ENCODE peak calls at places on chromosomes 11 and 22, in six cellular contexts. W is cardiac fibroblast, R is heart right ventricle, H is fibroblast of lung, F is neural progenitor cell, V is tibial nerve. C is an unnamed sample.

GRCh38 chr11:116836648-116837023 is 786 bp downstream of the APOA1 start:
- DNase-seq in W (no peak), R (no peak), H (no peak), F (no peak), V (no peak), C (no peak)

GRCh38 chr11:23570828-23571227 is 710.6 kb upstream of the CCDC179 start:
- DNase-seq in W (peak), R (no peak), H (peak), F (no peak), V (no peak), C (no peak)

GRCh38 chr11:94926271-94926625 is 47.1 kb downstream of the CWC15 start:
- DNase-seq in W (no peak), R (no peak), H (no peak), F (no peak), V (no peak), C (no peak)

GRCh38 chr11:19076744-19077589 is 16.4 kb upstream of the MRGPRX2 start:
- DNase-seq in W (peak), R (peak), H (peak), F (peak), V (no peak), C (peak)

GRCh38 chr11:86510674-86511073 is 136.0 kb downstream of the CCDC81 start:
- DNase-seq in W (no peak), R (no peak), H (no peak), F (no peak), V (no peak), C (no peak)

GRCh38 chr22:48464246-48464645 is 1363.4 kb downstream of the BRD1 start:
- DNase-seq in W (no peak), R (no peak), H (no peak), F (peak), V (no peak), C (no peak)

GRCh38 chr11:80718611-80719291 is 1277.9 kb upstream of the TENM4 start:
- DNase-seq in W (no peak), R (no peak), H (no peak), F (no peak), V (no peak), C (no peak)

GRCh38 chr22:43967069-43967468 is 11.8 kb downstream of the SAMM50 start:
- DNase-seq in W (no peak), R (no peak), H (no peak), F (no peak), V (no peak), C (no peak)

GRCh38 chr11:72041364-72042058 is 38.8 kb downstream of the NUMA1 start:
- DNase-seq in W (peak), R (peak), H (peak), F (peak), V (peak), C (peak)

GRCh38 chr22:22912722-22913253 is 25.2 kb downstream of the IGLL5 start:
- DNase-seq in W (no peak), R (no peak), H (no peak), F (no peak), V (no peak), C (no peak)

GRCh38 chr11:128948583-128948982 is 5.9 kb upstream of the TP53AIP1 start:
- DNase-seq in W (no peak), R (no peak), H (no peak), F (peak), V (no peak), C (no peak)

GRCh38 chr22:43514476-43515157 is 102.8 kb downstream of the MPPED1 start:
- DNase-seq in W (no peak), R (no peak), H (no peak), F (no peak), V (no peak), C (no peak)

GRCh38 chr11:122180435-122180834 is 64.4 kb upstream of the BLID start:
- DNase-seq in W (peak), R (no peak), H (peak), F (no peak), V (no peak), C (peak)

GRCh38 chr11:75429641-75429901 is 3.4 kb downstream of the KLHL35 start:
- DNase-seq in W (no peak), R (no peak), H (no peak), F (no peak), V (no peak), C (no peak)

GRCh38 chr11:5891216-5891800 is 1.7 kb upstream of the OR52E5 start:
- DNase-seq in W (peak), R (no peak), H (peak), F (no peak), V (no peak), C (peak)

GRCh38 chr11:75246673-75247350 is 6.2 kb downstream of the TPBGL start:
- DNase-seq in W (no peak), R (no peak), H (no peak), F (no peak), V (no peak), C (no peak)

GRCh38 chr11:70912226-70912840 is 340.0 kb downstream of the SHANK2 start:
- DNase-seq in W (no peak), R (no peak), H (no peak), F (no peak), V (no peak), C (peak)

GRCh38 chr11:116170526-116171120 is 602.2 kb downstream of the BUD13 start:
- DNase-seq in W (no peak), R (peak), H (no peak), F (no peak), V (no peak), C (no peak)

GRCh38 chr11:120400564-120401364 is 64.6 kb downstream of the ARHGEF12 start:
- DNase-seq in W (peak), R (peak), H (peak), F (no peak), V (no peak), C (peak)

GRCh38 chr22:45503071-45503815 is 560 bp downstream of the FBLN1 start:
- DNase-seq in W (no peak), R (no peak), H (no peak), F (peak), V (no peak), C (no peak)

GRCh38 chr11:16788141-16789060 is 50.0 kb downstream of the C11orf58 start:
- DNase-seq in W (peak), R (peak), H (peak), F (peak), V (peak), C (peak)

GRCh38 chr11:75840560-75840959 is 25.6 kb downstream of the UVRAG start:
- DNase-seq in W (no peak), R (no peak), H (no peak), F (no peak), V (no peak), C (no peak)

GRCh38 chr11:60867871-60868681 is 734 bp downstream of the ZP1 start:
- DNase-seq in W (no peak), R (no peak), H (no peak), F (no peak), V (no peak), C (no peak)

GRCh38 chr11:105032495-105032894 is 2.4 kb downstream of the CASP1 start:
- DNase-seq in W (no peak), R (no peak), H (no peak), F (no peak), V (no peak), C (no peak)

GRCh38 chr11:5736396-5736795 is at the start of gene OR56B1:
- DNase-seq in W (no peak), R (no peak), H (no peak), F (no peak), V (no peak), C (no peak)

GRCh38 chr22:30267382-30268302 is 991 bp upstream of the OSM start:
- DNase-seq in W (no peak), R (no peak), H (no peak), F (no peak), V (no peak), C (no peak)

GRCh38 chr11:85776951-85777602 is 33.9 kb downstream of the SYTL2 start:
- DNase-seq in W (no peak), R (no peak), H (no peak), F (no peak), V (no peak), C (no peak)

GRCh38 chr11:120880791-120881190 is 143.1 kb upstream of the TBCEL start:
- DNase-seq in W (no peak), R (no peak), H (no peak), F (no peak), V (no peak), C (no peak)

DNA sequence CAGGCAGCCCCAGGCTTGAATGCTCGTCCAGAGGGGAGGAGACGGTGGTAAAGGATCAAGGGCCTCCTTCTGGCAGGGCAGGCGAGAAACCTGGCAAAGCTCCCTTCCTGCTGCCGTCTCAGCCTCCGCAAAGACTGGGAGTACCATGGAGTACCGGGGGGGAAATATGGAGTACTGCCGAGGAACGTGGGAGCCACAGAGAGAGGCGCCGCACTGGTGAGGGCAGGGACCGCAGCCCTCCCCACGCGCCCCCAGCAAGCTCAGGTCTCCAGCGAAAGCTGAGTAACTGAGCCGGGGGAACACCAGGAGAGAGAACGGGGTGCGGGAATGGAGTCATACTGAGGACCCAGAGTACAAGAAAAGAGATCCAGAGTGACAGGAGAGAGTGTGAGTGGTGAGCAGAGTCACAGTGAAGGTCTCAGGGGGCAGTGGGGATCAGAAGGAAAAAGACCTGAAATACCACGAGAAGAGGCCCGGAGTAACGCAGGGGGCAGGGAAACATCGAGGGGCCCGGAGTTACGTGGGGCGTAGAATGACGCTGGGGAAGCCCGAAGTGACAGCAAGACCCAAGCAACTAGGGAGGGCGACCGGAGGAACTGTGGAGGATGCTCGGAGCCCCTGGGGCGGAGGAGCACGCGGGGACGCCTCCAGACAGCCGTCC is 740 bp downstream of the EML3 start:
- DNase-seq in W (peak), R (peak), H (peak), F (peak), V (no peak), C (peak)
- TF ChIP-seq CTCF in W (no peak), R (no peak), H (no peak), F (no peak), V (no peak), C (no peak)

DNA sequence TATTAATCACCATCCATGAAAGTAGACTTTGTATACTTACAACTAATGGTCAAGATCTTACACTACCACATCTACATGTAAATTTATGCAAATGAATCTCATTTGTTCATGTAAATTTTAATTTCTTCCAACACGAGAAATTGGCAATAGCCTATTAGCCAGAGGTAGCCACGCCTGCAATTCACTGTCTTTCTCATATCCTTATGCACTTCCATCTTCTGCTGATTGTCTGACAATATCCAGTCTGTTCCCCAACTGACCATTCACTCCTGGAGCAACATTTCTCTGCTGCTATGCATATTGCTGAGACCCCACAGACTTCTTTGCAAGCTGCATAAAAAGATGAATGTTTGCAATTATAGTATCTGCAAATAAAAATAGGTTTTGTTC is 2.5 kb downstream of the NNMT start:
- DNase-seq in W (no peak), R (no peak), H (no peak), F (no peak), V (no peak), C (peak)
- H3K4me3 ChIP-seq in W (peak), R (peak), H (peak), F (no peak), V (peak), C (peak)

GRCh38 chr22:37048133-37048532 is 3.4 kb upstream of the KCTD17 start:
- DNase-seq in W (no peak), R (no peak), H (no peak), F (no peak), V (no peak), C (no peak)
- TF ChIP-seq CTCF in W (no peak), R (no peak), H (no peak), F (no peak), V (no peak), C (no peak)

GRCh38 chr11:35526370-35526792 is 965 bp upstream of the PAMR1 start:
- DNase-seq in W (no peak), R (no peak), H (peak), F (peak), V (no peak), C (peak)
- H3K4me3 ChIP-seq in W (peak), R (no peak), H (peak), F (peak), V (no peak), C (no peak)

GRCh38 chr22:37892566-37893338 is 13.3 kb upstream of the MICALL1 start:
- DNase-seq in W (peak), R (peak), H (peak), F (no peak), V (no peak), C (no peak)
- TF ChIP-seq CTCF in W (no peak), R (no peak), H (no peak), F (no peak), V (no peak), C (no peak)

GRCh38 chr11:64855596-64856304 is 11.3 kb upstream of the CDC42BPG start:
- DNase-seq in W (no peak), R (no peak), H (no peak), F (no peak), V (no peak), C (no peak)
- H3K4me3 ChIP-seq in W (no peak), R (no peak), H (no peak), F (no peak), V (no peak), C (no peak)

GRCh38 chr11:110295487-110296225 is 758 bp downstream of the RDX start:
- DNase-seq in W (peak), R (peak), H (peak), F (peak), V (peak), C (peak)
- TF ChIP-seq CTCF in W (no peak), R (no peak), H (no peak), F (no peak), V (no peak), C (no peak)

C was measured in astrocyte of the spinal cord.